ENCODE peak calls at places on chromosomes 6 and 20, in five cellular contexts. S, M, Q, D and H are unnamed samples.

GRCh38 chr6:39240155-39240757 is 11.0 kb upstream of the KCNK5 start:
- DNase-seq in S (no peak), M (no peak), Q (no peak), D (no peak), H (no peak)

GRCh38 chr6:142878407-142878806 is 66.6 kb downstream of the HIVEP2 start:
- DNase-seq in S (no peak), M (no peak), Q (peak), D (no peak), H (no peak)

GRCh38 chr6:139894271-139894670 is 519.8 kb upstream of the CITED2 start:
- DNase-seq in S (no peak), M (no peak), Q (no peak), D (no peak), H (no peak)

GRCh38 chr6:4780360-4780812 is 4.2 kb downstream of the CDYL start:
- DNase-seq in S (no peak), M (no peak), Q (no peak), D (peak), H (no peak)

GRCh38 chr20:46348972-46349741 is 40.9 kb upstream of the CDH22 start:
- DNase-seq in S (peak), M (peak), Q (peak), D (peak), H (peak)

GRCh38 chr6:24859132-24859531 is 60.4 kb upstream of the ARMH2 start:
- DNase-seq in S (no peak), M (no peak), Q (no peak), D (no peak), H (no peak)

GRCh38 chr20:40286991-40287531 is 402.0 kb downstream of the MAFB start:
- DNase-seq in S (no peak), M (no peak), Q (no peak), D (no peak), H (no peak)

GRCh38 chr6:139753198-139753861 is 378.9 kb upstream of the CITED2 start:
- DNase-seq in S (no peak), M (no peak), Q (no peak), D (peak), H (no peak)

GRCh38 chr20:35503281-35503680 is 26.2 kb downstream of the C20orf173 start:
- DNase-seq in S (no peak), M (no peak), Q (no peak), D (no peak), H (no peak)

GRCh38 chr6:121664199-121664598 is 228.8 kb downstream of the GJA1 start:
- DNase-seq in S (no peak), M (no peak), Q (no peak), D (peak), H (no peak)

GRCh38 chr6:73058736-73059135 is 166.6 kb downstream of the KHDC1L start:
- DNase-seq in S (no peak), M (no peak), Q (no peak), D (no peak), H (no peak)

GRCh38 chr20:25072226-25072811 is 9.6 kb downstream of the VSX1 start:
- DNase-seq in S (no peak), M (no peak), Q (no peak), D (no peak), H (no peak)

GRCh38 chr6:16969699-16970695 is 131.9 kb upstream of the STMND1 start:
- DNase-seq in S (no peak), M (no peak), Q (no peak), D (no peak), H (no peak)

GRCh38 chr20:32358883-32359632 is 927 bp downstream of the ASXL1 start:
- DNase-seq in S (peak), M (peak), Q (peak), D (peak), H (peak)

GRCh38 chr6:119119989-119120388 is 41.5 kb upstream of the FAM184A start:
- DNase-seq in S (no peak), M (no peak), Q (no peak), D (peak), H (no peak)

GRCh38 chr20:44028341-44028715 is 113.7 kb downstream of the TOX2 start:
- DNase-seq in S (no peak), M (no peak), Q (no peak), D (peak), H (no peak)

GRCh38 chr6:110284877-110285276 is 73.3 kb downstream of the METTL24 start:
- DNase-seq in S (no peak), M (no peak), Q (no peak), D (no peak), H (no peak)

GRCh38 chr20:49214546-49214945 is 4.7 kb upstream of the DDX27 start:
- DNase-seq in S (no peak), M (no peak), Q (no peak), D (no peak), H (no peak)

GRCh38 chr6:141451508-141452353 is 681.0 kb upstream of the GJE1 start:
- DNase-seq in S (no peak), M (no peak), Q (no peak), D (peak), H (no peak)

GRCh38 chr6:106159531-106159940 is 73.4 kb downstream of the PRDM1 start:
- DNase-seq in S (no peak), M (no peak), Q (no peak), D (peak), H (no peak)

GRCh38 chr6:40916816-40917215 is 122.2 kb downstream of the UNC5CL start:
- DNase-seq in S (no peak), M (no peak), Q (no peak), D (no peak), H (no peak)

GRCh38 chr6:40914005-40914404 is 125.0 kb downstream of the UNC5CL start:
- DNase-seq in S (no peak), M (no peak), Q (no peak), D (no peak), H (no peak)

GRCh38 chr6:40915165-40915564 is 123.9 kb downstream of the UNC5CL start:
- DNase-seq in S (no peak), M (no peak), Q (no peak), D (no peak), H (no peak)

GRCh38 chr6:40917603-40918002 is 121.4 kb downstream of the UNC5CL start:
- DNase-seq in S (no peak), M (no peak), Q (no peak), D (no peak), H (no peak)

DNA sequence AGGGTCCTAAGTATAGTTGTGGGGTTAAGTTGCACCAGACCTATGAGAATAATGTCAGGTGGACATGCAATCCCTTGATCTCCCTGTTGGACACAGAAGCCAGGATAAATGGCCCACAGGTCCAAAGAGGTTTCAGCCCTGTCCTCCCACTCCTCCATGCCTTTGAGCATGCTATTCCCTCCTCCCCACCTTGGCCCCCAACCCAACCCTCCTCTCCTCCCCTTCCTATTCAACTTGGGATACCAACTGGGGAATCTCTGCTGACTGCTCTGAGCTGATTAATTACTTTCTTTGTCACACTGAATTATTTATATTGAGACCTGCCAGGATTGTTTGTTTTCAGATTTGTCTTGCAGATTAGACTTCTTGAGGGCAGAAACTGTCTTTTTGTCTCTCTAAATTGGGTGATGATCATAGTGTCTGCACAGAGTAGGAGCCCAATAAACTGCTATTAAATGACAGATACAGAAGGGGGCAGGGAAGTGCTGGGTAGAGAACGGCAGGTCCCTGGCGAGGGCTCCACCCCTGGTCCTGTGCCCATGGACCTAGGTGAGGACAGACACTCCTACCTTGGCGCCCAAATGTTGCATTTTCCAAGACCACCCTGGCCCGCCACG is 120.9 kb downstream of the UNC5CL start:
- DNase-seq in S (no peak), M (peak), Q (no peak), D (no peak), H (no peak)
- TF ChIP-seq CTCF in S (no peak), M (peak), Q (no peak), D (no peak), H (no peak)

GRCh38 chr20:63652192-63652980 is 838 bp downstream of the STMN3 start:
- DNase-seq in S (peak), M (peak), Q (no peak), D (no peak), H (peak)
- TF ChIP-seq CTCF in S (no peak), M (peak), Q (no peak), D (no peak), H (no peak)

DNA sequence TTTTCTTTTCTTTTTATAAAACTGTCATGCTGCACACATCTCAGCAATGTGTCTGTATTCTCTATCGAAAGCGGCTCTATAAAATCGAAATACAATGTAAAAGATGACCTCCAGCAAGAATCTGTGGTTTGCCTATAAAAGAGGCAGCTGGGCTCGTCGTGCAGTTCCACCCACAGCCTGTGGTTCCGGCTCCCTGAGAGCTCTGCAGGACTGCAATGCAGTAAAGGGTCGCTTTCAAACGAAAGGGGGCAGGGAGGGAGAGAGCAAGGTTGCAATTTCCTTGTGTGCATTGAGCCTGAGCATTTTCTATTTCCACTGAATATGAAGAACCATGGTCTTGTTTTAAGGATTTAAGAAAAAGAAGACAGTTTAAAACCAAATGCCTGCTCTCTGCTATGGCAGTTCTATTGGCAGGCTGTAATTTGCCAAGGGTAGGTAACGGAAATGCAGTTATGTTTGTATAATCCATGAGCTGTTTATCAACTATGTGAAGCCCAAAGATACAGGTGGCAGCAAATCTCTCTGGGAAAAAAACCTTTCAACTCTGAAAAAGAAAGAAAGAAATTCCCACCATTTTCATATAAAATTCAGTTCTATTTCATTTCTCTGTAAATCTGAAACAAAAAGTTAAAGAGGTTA is 236.5 kb downstream of the HACE1 start:
- DNase-seq in S (no peak), M (peak), Q (no peak), D (no peak), H (peak)
- TF ChIP-seq CTCF in S (no peak), M (peak), Q (no peak), D (no peak), H (no peak)

GRCh38 chr6:31058128-31058894 is 48.0 kb downstream of the MUC22 start:
- DNase-seq in S (no peak), M (no peak), Q (no peak), D (peak), H (no peak)
- TF ChIP-seq CTCF in S (peak), M (peak), Q (no peak), D (peak), H (peak)

GRCh38 chr6:26575494-26575939 is 21.2 kb upstream of the ABT1 start:
- DNase-seq in S (no peak), M (peak), Q (no peak), D (peak), H (no peak)
- TF ChIP-seq CTCF in S (no peak), M (no peak), Q (no peak), D (no peak), H (no peak)